ENCODE peak calls at places on chromosomes 6 and 20, in five cellular contexts. One of them, this sample, is unnamed.
A peak's percentile ranks its signal among the peaks of the same experiment; 100 is the strongest.

GRCh38 chr6:130893766-130894165 is 66.6 kb downstream of the SMLR1 start:
- DNase-seq in mesendoderm: no peak
- DNase-seq in IMR-90: no peak
- DNase-seq in trophoblast cell: no peak
- DNase-seq in H9: no peak
- DNase-seq in this sample: no peak

GRCh38 chr6:144294016-144294415 is 8.9 kb downstream of the UTRN start:
- DNase-seq in H9: no peak
- DNase-seq in IMR-90: peak; percentile 90
- DNase-seq in mesendoderm: no peak
- DNase-seq in trophoblast cell: peak; percentile 11
- DNase-seq in this sample: peak; percentile 53

GRCh38 chr6:135796884-135797283 is 54.6 kb upstream of the PDE7B start:
- DNase-seq in H9: no peak
- DNase-seq in IMR-90: peak; percentile 7
- DNase-seq in trophoblast cell: no peak
- DNase-seq in mesendoderm: no peak
- DNase-seq in this sample: no peak

GRCh38 chr6:160042014-160042773 is 73.3 kb downstream of the IGF2R start:
- DNase-seq in IMR-90: peak; percentile 49
- DNase-seq in trophoblast cell: peak; percentile 26
- DNase-seq in mesendoderm: no peak
- DNase-seq in H9: no peak
- DNase-seq in this sample: no peak

GRCh38 chr6:7241709-7242645 is 71.0 kb downstream of the SSR1 start:
- DNase-seq in H9: no peak
- DNase-seq in trophoblast cell: no peak
- DNase-seq in IMR-90: peak; percentile 48
- DNase-seq in mesendoderm: no peak
- DNase-seq in this sample: peak; percentile 41

GRCh38 chr20:39269031-39269461 is 306.9 kb downstream of the DHX35 start:
- DNase-seq in IMR-90: peak; percentile 3
- DNase-seq in H9: peak; percentile 80
- DNase-seq in mesendoderm: peak; percentile 64
- DNase-seq in trophoblast cell: no peak
- DNase-seq in this sample: peak; percentile 7

GRCh38 chr20:38759135-38759534 is 10.9 kb downstream of the ACTR5 start:
- DNase-seq in IMR-90: no peak
- DNase-seq in mesendoderm: no peak
- DNase-seq in H9: no peak
- DNase-seq in trophoblast cell: no peak
- DNase-seq in this sample: no peak

GRCh38 chr6:1388927-1389790 is at the start of gene FOXF2:
- DNase-seq in mesendoderm: peak; percentile 73
- DNase-seq in H9: peak; percentile 79
- DNase-seq in IMR-90: no peak
- DNase-seq in trophoblast cell: peak; percentile 7
- DNase-seq in this sample: no peak

GRCh38 chr6:167797079-167797870 is 29.4 kb upstream of the AFDN start:
- DNase-seq in mesendoderm: peak; percentile 64
- DNase-seq in trophoblast cell: peak; percentile 94
- DNase-seq in IMR-90: no peak
- DNase-seq in H9: no peak
- DNase-seq in this sample: no peak

GRCh38 chr20:53856675-53857295 is 213.6 kb downstream of the BCAS1 start:
- DNase-seq in H9: no peak
- DNase-seq in trophoblast cell: no peak
- DNase-seq in IMR-90: no peak
- DNase-seq in mesendoderm: no peak
- DNase-seq in this sample: no peak

GRCh38 chr6:2862712-2863174 is 21.1 kb upstream of the SERPINB1 start:
- DNase-seq in trophoblast cell: no peak
- DNase-seq in H9: no peak
- DNase-seq in IMR-90: no peak
- DNase-seq in mesendoderm: no peak
- DNase-seq in this sample: no peak

GRCh38 chr6:53528107-53528506 is 16.8 kb downstream of the GCLC start:
- DNase-seq in IMR-90: no peak
- DNase-seq in mesendoderm: no peak
- DNase-seq in trophoblast cell: no peak
- DNase-seq in H9: no peak
- DNase-seq in this sample: no peak

GRCh38 chr6:13187692-13188091 is 140.6 kb downstream of the TBC1D7 start:
- DNase-seq in H9: no peak
- DNase-seq in mesendoderm: no peak
- DNase-seq in IMR-90: no peak
- DNase-seq in trophoblast cell: no peak
- DNase-seq in this sample: no peak

GRCh38 chr6:30820196-30820595 is 64.1 kb upstream of the DDR1 start:
- DNase-seq in mesendoderm: peak; percentile 60
- DNase-seq in IMR-90: peak; percentile 80
- DNase-seq in H9: no peak
- DNase-seq in trophoblast cell: no peak
- DNase-seq in this sample: peak; percentile 75

GRCh38 chr20:44204156-44204831 is 6.3 kb downstream of the OSER1 start:
- DNase-seq in IMR-90: peak; percentile 96
- DNase-seq in H9: no peak
- DNase-seq in trophoblast cell: peak; percentile 75
- DNase-seq in mesendoderm: no peak
- DNase-seq in this sample: peak; percentile 89

GRCh38 chr6:137738197-137738596 is 128.9 kb upstream of the TNFAIP3 start:
- DNase-seq in H9: no peak
- DNase-seq in trophoblast cell: peak; percentile 87
- DNase-seq in IMR-90: peak; percentile 59
- DNase-seq in mesendoderm: no peak
- DNase-seq in this sample: peak; percentile 86

GRCh38 chr6:134453792-134454510 is 136.0 kb upstream of the SGK1 start:
- DNase-seq in IMR-90: no peak
- DNase-seq in trophoblast cell: no peak
- DNase-seq in H9: no peak
- DNase-seq in mesendoderm: peak; percentile 70
- DNase-seq in this sample: no peak

DNA sequence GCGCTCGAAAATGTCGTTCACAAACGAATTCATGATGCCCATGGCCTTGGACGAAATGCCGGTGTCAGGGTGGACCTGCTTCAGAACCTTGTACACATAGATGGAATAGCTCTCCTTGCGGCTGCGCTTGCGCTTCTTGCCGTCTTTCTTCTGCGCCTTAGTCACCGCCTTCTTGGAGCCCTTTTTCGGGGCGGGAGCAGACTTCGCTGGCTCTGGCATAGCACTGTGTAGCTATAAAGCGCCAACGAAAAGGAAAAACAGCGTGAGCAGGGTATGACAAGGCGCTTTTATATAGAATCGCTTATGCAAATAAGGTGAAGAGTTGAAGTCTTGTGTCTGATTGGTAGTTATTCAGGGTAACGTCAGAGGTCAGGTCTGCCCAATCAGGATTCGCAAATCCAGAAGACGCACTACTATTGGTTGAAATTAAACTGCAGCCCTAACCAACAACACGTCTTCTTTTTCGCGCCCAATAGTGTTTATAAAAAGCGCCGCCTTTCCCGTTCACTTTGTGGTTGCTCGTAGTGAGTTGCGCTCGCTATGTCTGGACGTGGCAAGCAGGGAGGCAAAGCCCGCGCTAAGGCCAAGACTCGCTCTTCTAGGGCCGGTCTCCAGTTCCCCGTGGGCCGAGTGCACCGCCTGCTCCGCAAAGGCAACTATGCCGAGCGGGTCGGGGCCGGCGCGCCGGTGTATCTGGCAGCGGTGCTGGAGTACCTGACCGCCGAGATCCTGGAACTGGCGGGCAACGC is 114.8 kb upstream of the PRSS16 start:
- DNase-seq in mesendoderm: peak; percentile 100
- DNase-seq in trophoblast cell: peak; percentile 97
- DNase-seq in IMR-90: peak; percentile 100
- DNase-seq in H9: peak; percentile 98
- DNase-seq in this sample: peak; percentile 100
- H2BK5ac ChIP-seq in mesendoderm: peak overlapping the region; percentile 81
- H2BK5ac ChIP-seq in trophoblast cell: peak overlapping the region; percentile 54
- H2BK5ac ChIP-seq in IMR-90: peak overlapping the region; percentile 80
- H2BK5ac ChIP-seq in H9: peak overlapping the region; percentile 84
- H2BK5ac ChIP-seq in this sample: no peak overlapping the region

DNA sequence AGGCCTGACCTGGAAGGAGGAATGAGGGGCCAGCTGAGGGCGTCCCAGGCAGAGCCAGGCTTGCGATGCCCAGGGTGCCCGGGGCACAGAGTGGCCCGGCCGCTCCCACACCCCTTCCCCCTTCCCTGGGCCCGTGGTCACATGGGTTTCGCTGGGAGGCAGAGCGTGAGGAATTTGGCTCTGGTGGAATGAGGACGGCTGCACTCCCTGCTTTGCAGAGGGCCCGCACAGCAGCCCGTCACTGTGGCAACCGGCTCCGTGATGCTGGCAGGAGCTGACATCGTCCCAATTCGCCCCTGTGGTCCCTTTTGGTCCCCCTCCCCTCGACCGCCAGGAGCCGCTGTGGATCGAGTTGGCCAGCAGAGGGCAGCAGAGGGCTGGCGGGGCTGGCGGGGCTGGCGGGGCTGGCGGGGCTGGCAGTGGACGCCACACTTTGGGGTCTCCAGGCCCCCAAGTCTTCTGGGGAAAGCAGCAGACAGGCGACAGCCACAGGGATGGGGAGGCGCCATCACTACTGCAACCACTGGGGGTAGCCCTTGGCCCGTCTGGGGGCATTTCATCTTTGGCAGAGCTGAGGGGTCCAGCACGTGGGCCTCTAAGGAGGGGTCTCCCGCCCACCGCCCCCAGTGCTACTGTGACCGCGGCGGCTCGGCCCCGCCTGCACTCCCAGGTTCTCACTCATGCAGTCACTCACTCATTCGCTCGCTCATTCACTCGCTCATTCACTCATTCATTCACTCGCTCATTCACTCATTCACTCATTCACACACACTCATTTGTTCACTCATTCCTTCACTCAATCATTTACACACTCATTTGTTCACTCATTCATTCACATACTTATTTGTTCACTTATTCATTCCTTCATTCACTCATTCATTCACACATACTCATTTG is 49.7 kb upstream of the BHLHE23 start:
- DNase-seq in mesendoderm: peak; percentile 80
- DNase-seq in IMR-90: no peak
- DNase-seq in trophoblast cell: peak; percentile 28
- DNase-seq in H9: peak; percentile 77
- DNase-seq in this sample: peak; percentile 30
- H3K23ac ChIP-seq in mesendoderm: no peak overlapping the region
- H3K23ac ChIP-seq in IMR-90: no peak overlapping the region
- H3K23ac ChIP-seq in trophoblast cell: no peak overlapping the region
- H3K23ac ChIP-seq in H9: no peak overlapping the region
- H3K23ac ChIP-seq in this sample: no peak overlapping the region

GRCh38 chr20:14470231-14470894 is 133.0 kb upstream of the FLRT3 start:
- DNase-seq in IMR-90: no peak
- DNase-seq in H9: no peak
- DNase-seq in mesendoderm: no peak
- DNase-seq in trophoblast cell: no peak
- DNase-seq in this sample: no peak
- H2BK5ac ChIP-seq in IMR-90: no peak overlapping the region
- H2BK5ac ChIP-seq in H9: no peak overlapping the region
- H2BK5ac ChIP-seq in mesendoderm: no peak overlapping the region
- H2BK5ac ChIP-seq in trophoblast cell: no peak overlapping the region
- H2BK5ac ChIP-seq in this sample: no peak overlapping the region

GRCh38 chr20:63117151-63117550 is 98.8 kb downstream of the YTHDF1 start:
- DNase-seq in trophoblast cell: no peak
- DNase-seq in mesendoderm: no peak
- DNase-seq in H9: no peak
- DNase-seq in IMR-90: no peak
- DNase-seq in this sample: no peak

GRCh38 chr20:63116412-63117106 is 99.4 kb downstream of the YTHDF1 start:
- DNase-seq in trophoblast cell: no peak
- DNase-seq in IMR-90: peak; percentile 8
- DNase-seq in mesendoderm: peak; percentile 50
- DNase-seq in H9: peak; percentile 67
- DNase-seq in this sample: peak; percentile 12

GRCh38 chr20:63114693-63115069 is 101.2 kb downstream of the YTHDF1 start:
- DNase-seq in IMR-90: no peak
- DNase-seq in H9: no peak
- DNase-seq in mesendoderm: no peak
- DNase-seq in trophoblast cell: no peak
- DNase-seq in this sample: no peak

GRCh38 chr20:63114006-63114692 is 101.8 kb downstream of the YTHDF1 start:
- DNase-seq in mesendoderm: no peak
- DNase-seq in trophoblast cell: no peak
- DNase-seq in H9: no peak
- DNase-seq in IMR-90: no peak
- DNase-seq in this sample: no peak

GRCh38 chr20:63115651-63116411 is 100.1 kb downstream of the YTHDF1 start:
- DNase-seq in H9: no peak
- DNase-seq in trophoblast cell: no peak
- DNase-seq in IMR-90: no peak
- DNase-seq in mesendoderm: no peak
- DNase-seq in this sample: no peak
- H3K23ac ChIP-seq in H9: no peak overlapping the region
- H3K23ac ChIP-seq in trophoblast cell: no peak overlapping the region
- H3K23ac ChIP-seq in IMR-90: no peak overlapping the region
- H3K23ac ChIP-seq in mesendoderm: no peak overlapping the region
- H3K23ac ChIP-seq in this sample: no peak overlapping the region

GRCh38 chr20:49544535-49544934 is 23.4 kb downstream of the PTGIS start:
- DNase-seq in mesendoderm: no peak
- DNase-seq in IMR-90: no peak
- DNase-seq in trophoblast cell: no peak
- DNase-seq in H9: no peak
- DNase-seq in this sample: no peak
- H2BK5ac ChIP-seq in mesendoderm: no peak overlapping the region
- H2BK5ac ChIP-seq in IMR-90: no peak overlapping the region
- H2BK5ac ChIP-seq in trophoblast cell: no peak overlapping the region
- H2BK5ac ChIP-seq in H9: no peak overlapping the region
- H2BK5ac ChIP-seq in this sample: no peak overlapping the region

DNA sequence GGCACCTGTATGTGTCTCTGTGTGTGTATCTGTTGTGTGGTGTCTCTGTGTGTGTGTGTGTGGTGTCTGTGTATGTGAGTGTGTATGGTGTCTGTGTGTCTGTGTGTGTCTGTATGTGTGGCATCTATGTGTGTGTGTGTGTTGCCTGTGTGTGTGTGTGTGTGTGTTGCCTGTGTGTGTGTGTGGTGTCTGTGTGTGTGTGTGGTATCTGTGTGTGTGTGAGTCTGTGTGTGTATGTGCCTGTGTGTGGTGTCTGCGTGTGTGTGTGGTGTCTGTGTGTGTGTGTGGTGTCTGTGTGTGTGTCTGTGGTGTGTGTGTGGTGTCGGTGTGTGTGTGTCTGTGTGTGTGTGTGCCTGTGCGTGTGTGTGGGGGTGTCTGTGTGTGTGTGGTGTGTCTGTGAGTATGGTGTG is 31.7 kb upstream of the VEGFA start:
- DNase-seq in IMR-90: no peak
- DNase-seq in H9: peak; percentile 16
- DNase-seq in trophoblast cell: no peak
- DNase-seq in mesendoderm: no peak
- DNase-seq in this sample: no peak
- H3K23ac ChIP-seq in IMR-90: no peak overlapping the region
- H3K23ac ChIP-seq in H9: no peak overlapping the region
- H3K23ac ChIP-seq in trophoblast cell: no peak overlapping the region
- H3K23ac ChIP-seq in mesendoderm: no peak overlapping the region
- H3K23ac ChIP-seq in this sample: no peak overlapping the region